ENCODE peak calls at places on chromosome 16, in seven cellular contexts. V, O, U, Q, P, M and Y are unnamed samples.

GRCh38 chr16:88121886-88122580 is 170.8 kb downstream of the BANP start:
- DNase-seq in U (no peak), P (no peak), O (no peak), V (no peak), Q (no peak), M (no peak), Y (no peak)

GRCh38 chr16:69820926-69821541 is 58.9 kb downstream of the WWP2 start:
- DNase-seq in O (no peak), P (no peak), Q (peak; percentile 55), M (no peak), U (no peak), V (no peak), Y (peak; percentile 69)

GRCh38 chr16:62213763-62214162 is 177.5 kb upstream of the CDH8 start:
- DNase-seq in Q (no peak), U (no peak), V (no peak), P (no peak), M (no peak), O (no peak), Y (no peak)

GRCh38 chr16:87119748-87120147 is 197.4 kb downstream of the C16orf95 start:
- DNase-seq in V (no peak), O (no peak), U (no peak), P (no peak), M (no peak), Q (no peak), Y (no peak)

GRCh38 chr16:57178296-57178695 is 7.5 kb downstream of the PSME3IP1 start:
- DNase-seq in P (no peak), U (no peak), O (no peak), V (no peak), M (no peak), Q (no peak), Y (no peak)

GRCh38 chr16:22318690-22319358 is 21.6 kb downstream of the POLR3E start:
- DNase-seq in V (peak; percentile 42), M (peak; percentile 19), P (no peak), Q (no peak), O (peak; percentile 35), U (no peak), Y (peak; percentile 43)

GRCh38 chr16:52861614-52862022 is 191.1 kb downstream of the CHD9NB start:
- DNase-seq in M (no peak), Q (peak; percentile 1), V (no peak), U (no peak), O (no peak), P (no peak), Y (no peak)

GRCh38 chr16:66549284-66550131 is at the start of gene TK2:
- DNase-seq in M (peak; percentile 45), U (no peak), P (peak; percentile 30), O (peak; percentile 43), V (peak; percentile 52), Q (peak; percentile 73), Y (peak; percentile 56)

GRCh38 chr16:81627729-81628128 is 151.4 kb upstream of the PLCG2 start:
- DNase-seq in U (no peak), V (no peak), P (no peak), Q (no peak), O (no peak), M (no peak), Y (no peak)

GRCh38 chr16:50059669-50060068 is 6.1 kb upstream of the HEATR3 start:
- DNase-seq in P (no peak), Q (no peak), V (no peak), M (no peak), O (no peak), U (no peak), Y (no peak)

GRCh38 chr16:46908540-46909372 is 24.6 kb downstream of the GPT2 start:
- DNase-seq in P (no peak), O (peak; percentile 43), U (peak; percentile 32), M (peak; percentile 13), V (peak; percentile 37), Q (peak; percentile 50), Y (peak; percentile 42)